ENCODE peak calls at places on chromosomes 7 and 10, in seven cellular contexts. E, P, S, B, G, U and H are unnamed samples.

GRCh38 chr10:101018600-101019439 is 12.1 kb downstream of the PDZD7 start:
- DNase-seq in E (peak), P (peak), S (peak), B (no peak), G (peak), U (no peak), H (peak)

GRCh38 chr7:123148813-123149212 is 51.0 kb downstream of the SLC13A1 start:
- DNase-seq in E (no peak), P (no peak), S (no peak), B (no peak), G (no peak), U (no peak), H (no peak)

GRCh38 chr7:26429168-26429567 is 137.5 kb downstream of the SNX10 start:
- DNase-seq in E (no peak), P (no peak), S (no peak), B (no peak), G (no peak), U (no peak), H (no peak)

GRCh38 chr7:36965625-36966024 is 241.3 kb upstream of the AOAH start:
- DNase-seq in E (no peak), P (no peak), S (no peak), B (no peak), G (no peak), U (no peak), H (no peak)

GRCh38 chr10:85925201-85925750 is 441.3 kb downstream of the GRID1 start:
- DNase-seq in E (no peak), P (no peak), S (no peak), B (no peak), G (no peak), U (no peak), H (no peak)

GRCh38 chr10:49296826-49297225 is 2.1 kb upstream of the C10orf71 start:
- DNase-seq in E (no peak), P (no peak), S (no peak), B (no peak), G (no peak), U (no peak), H (no peak)

GRCh38 chr7:49264530-49264929 is 340.2 kb downstream of the CDC14C start:
- DNase-seq in E (no peak), P (no peak), S (no peak), B (no peak), G (no peak), U (no peak), H (no peak)

GRCh38 chr7:41161188-41161587 is 541.7 kb downstream of the INHBA start:
- DNase-seq in E (no peak), P (no peak), S (no peak), B (no peak), G (no peak), U (no peak), H (no peak)

GRCh38 chr7:121960678-121961461 is 87.9 kb downstream of the PTPRZ1 start:
- DNase-seq in E (no peak), P (peak), S (peak), B (peak), G (no peak), U (no peak), H (no peak)

GRCh38 chr7:112938895-112939588 is 147.6 kb downstream of the GPR85 start:
- DNase-seq in E (peak), P (peak), S (no peak), B (no peak), G (peak), U (no peak), H (peak)

GRCh38 chr7:155428171-155428834 is 29.6 kb upstream of the EN2 start:
- DNase-seq in E (no peak), P (no peak), S (no peak), B (no peak), G (no peak), U (no peak), H (no peak)

GRCh38 chr10:43952760-43953159 is 304.1 kb upstream of the ZNF32 start:
- DNase-seq in E (no peak), P (no peak), S (no peak), B (no peak), G (no peak), U (no peak), H (no peak)

GRCh38 chr7:10721289-10721688 is 252.4 kb upstream of the PHF14 start:
- DNase-seq in E (no peak), P (no peak), S (no peak), B (no peak), G (no peak), U (no peak), H (no peak)

GRCh38 chr10:28054211-28054888 is 55.5 kb upstream of the ODAD2 start:
- DNase-seq in E (no peak), P (peak), S (no peak), B (no peak), G (no peak), U (no peak), H (no peak)

GRCh38 chr7:99257675-99258074 is 15.0 kb upstream of the MYH16 start:
- DNase-seq in E (no peak), P (no peak), S (no peak), B (no peak), G (no peak), U (no peak), H (no peak)

GRCh38 chr10:117541909-117542705 is 439 bp upstream of the EMX2 start:
- DNase-seq in E (peak), P (peak), S (peak), B (no peak), G (peak), U (no peak), H (no peak)

GRCh38 chr10:92695679-92696605 is 6.2 kb downstream of the HHEX start:
- DNase-seq in E (peak), P (peak), S (no peak), B (no peak), G (peak), U (no peak), H (no peak)

GRCh38 chr7:95476072-95476845 is 9.5 kb upstream of the ASB4 start:
- DNase-seq in E (no peak), P (no peak), S (peak), B (no peak), G (no peak), U (no peak), H (no peak)

GRCh38 chr10:132811891-132812481 is 26.0 kb upstream of the NKX6-2 start:
- DNase-seq in E (no peak), P (no peak), S (no peak), B (no peak), G (no peak), U (no peak), H (no peak)

GRCh38 chr7:158123753-158124152 is 463.9 kb downstream of the PTPRN2 start:
- DNase-seq in E (no peak), P (no peak), S (no peak), B (no peak), G (no peak), U (no peak), H (no peak)

GRCh38 chr10:9010931-9011670 is 956.6 kb downstream of the GATA3 start:
- DNase-seq in E (no peak), P (no peak), S (no peak), B (no peak), G (no peak), U (no peak), H (no peak)

GRCh38 chr7:118182618-118183253 is 1.2 kb upstream of the LSM8 start:
- DNase-seq in E (no peak), P (no peak), S (no peak), B (no peak), G (no peak), U (no peak), H (no peak)

GRCh38 chr7:455110-455928 is 64.3 kb downstream of the PDGFA start:
- DNase-seq in E (peak), P (no peak), S (no peak), B (no peak), G (peak), U (no peak), H (peak)

GRCh38 chr10:98920807-98921206 is 314.8 kb downstream of the HPSE2 start:
- DNase-seq in E (peak), P (peak), S (no peak), B (no peak), G (no peak), U (no peak), H (no peak)

GRCh38 chr10:128049226-128050010 is 76.8 kb downstream of the MKI67 start:
- DNase-seq in E (no peak), P (no peak), S (no peak), B (no peak), G (no peak), U (no peak), H (no peak)

GRCh38 chr10:128047337-128047736 is 78.9 kb downstream of the MKI67 start:
- DNase-seq in E (peak), P (no peak), S (peak), B (peak), G (no peak), U (peak), H (no peak)

GRCh38 chr10:128046934-128047251 is 79.3 kb downstream of the MKI67 start:
- DNase-seq in E (no peak), P (no peak), S (no peak), B (no peak), G (no peak), U (no peak), H (no peak)

GRCh38 chr10:128046156-128046933 is 79.9 kb downstream of the MKI67 start:
- DNase-seq in E (no peak), P (no peak), S (no peak), B (no peak), G (no peak), U (no peak), H (no peak)

DNA sequence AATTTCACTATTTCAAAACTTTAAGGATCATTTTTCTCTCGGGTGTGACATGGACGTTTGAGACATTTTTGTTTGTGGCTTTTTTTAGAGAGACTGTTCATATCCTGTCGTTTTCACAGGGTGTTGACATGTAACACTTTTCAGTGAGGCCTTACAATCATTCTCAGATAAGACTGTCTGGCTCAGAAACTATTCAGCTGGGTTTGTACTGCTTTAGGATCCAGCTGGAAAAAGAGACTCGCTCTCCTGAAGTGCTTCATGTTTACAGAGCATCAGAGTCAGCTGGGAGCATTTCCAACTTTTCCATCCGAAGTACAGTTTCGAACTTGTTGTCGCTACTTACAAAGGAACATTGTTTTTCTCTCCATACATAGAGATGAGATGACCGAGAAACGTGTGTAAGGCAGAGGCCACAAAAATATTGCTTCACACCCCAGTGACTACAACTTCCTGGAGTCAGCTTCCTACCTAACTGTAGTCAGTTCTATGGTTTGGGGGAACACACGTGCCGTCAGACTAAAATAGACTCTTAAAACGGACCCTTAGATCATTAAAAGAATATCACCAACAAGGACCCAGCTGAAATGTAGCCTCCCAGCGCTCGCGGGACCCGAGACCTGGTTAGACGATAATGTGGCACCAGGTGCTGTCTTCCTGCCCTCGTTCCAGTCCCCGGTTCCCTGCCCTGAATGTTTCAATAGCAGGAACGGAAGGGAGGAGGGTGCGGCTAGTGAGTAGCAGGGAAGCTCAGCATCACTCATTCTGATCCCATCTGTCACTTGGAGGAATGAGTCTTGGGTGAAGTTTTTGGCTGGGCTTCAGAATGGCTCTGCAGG is 78.0 kb downstream of the MKI67 start:
- DNase-seq in E (no peak), P (peak), S (no peak), B (no peak), G (no peak), U (no peak), H (peak)
- TF ChIP-seq RFX5 in E (no peak), P (no peak), S (no peak), B (no peak), G (no peak), U (no peak), H (no peak)

GRCh38 chr10:33196710-33197406 is 137.6 kb downstream of the NRP1 start:
- DNase-seq in E (no peak), P (no peak), S (peak), B (no peak), G (no peak), U (no peak), H (peak)
- TF ChIP-seq RFX5 in E (no peak), P (no peak), S (no peak), B (no peak), G (no peak), U (no peak), H (no peak)

GRCh38 chr7:85119934-85120333 is 66.9 kb downstream of the SEMA3D start:
- DNase-seq in E (no peak), P (peak), S (no peak), B (no peak), G (no peak), U (no peak), H (no peak)
- TF ChIP-seq RFX5 in E (no peak), P (no peak), S (no peak), B (no peak), G (no peak), U (no peak), H (no peak)

DNA sequence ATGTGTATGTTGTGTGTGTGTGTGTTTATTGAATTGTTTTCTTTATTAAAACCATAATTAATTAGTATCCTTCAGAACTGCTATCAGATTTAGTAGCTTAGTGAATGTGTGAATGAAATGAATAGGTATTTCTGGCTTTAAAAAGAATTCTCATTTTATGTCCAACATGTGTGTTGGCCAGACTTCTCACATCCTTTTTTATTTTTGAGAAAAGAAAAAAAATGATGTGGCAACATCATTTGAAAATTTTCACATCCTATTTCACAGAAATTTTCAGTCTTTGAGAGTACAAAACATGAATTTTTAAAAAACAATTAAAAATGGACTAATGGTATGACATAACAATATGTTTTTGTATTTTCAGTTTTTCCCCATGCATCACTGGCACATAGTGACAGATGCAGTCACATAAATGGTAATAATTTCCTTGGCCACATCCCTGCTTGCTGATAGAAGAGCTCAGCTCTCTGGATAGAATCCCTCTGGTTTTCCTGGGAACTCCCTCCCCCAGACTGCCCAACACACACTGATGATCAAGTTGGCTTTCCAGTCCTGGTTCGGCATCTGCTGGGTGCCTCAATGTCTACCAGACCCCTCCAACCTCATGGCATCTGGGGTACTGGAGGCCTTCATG is 188.5 kb upstream of the AGR3 start:
- DNase-seq in E (no peak), P (no peak), S (no peak), B (no peak), G (no peak), U (no peak), H (no peak)
- TF ChIP-seq RFX5 in E (no peak), P (no peak), S (no peak), B (no peak), G (no peak), U (peak), H (no peak)

GRCh38 chr10:62050941-62051433 is 149.5 kb downstream of the ARID5B start:
- DNase-seq in E (peak), P (peak), S (peak), B (no peak), G (no peak), U (peak), H (peak)
- TF ChIP-seq RFX5 in E (no peak), P (no peak), S (no peak), B (no peak), G (no peak), U (no peak), H (no peak)

DNA sequence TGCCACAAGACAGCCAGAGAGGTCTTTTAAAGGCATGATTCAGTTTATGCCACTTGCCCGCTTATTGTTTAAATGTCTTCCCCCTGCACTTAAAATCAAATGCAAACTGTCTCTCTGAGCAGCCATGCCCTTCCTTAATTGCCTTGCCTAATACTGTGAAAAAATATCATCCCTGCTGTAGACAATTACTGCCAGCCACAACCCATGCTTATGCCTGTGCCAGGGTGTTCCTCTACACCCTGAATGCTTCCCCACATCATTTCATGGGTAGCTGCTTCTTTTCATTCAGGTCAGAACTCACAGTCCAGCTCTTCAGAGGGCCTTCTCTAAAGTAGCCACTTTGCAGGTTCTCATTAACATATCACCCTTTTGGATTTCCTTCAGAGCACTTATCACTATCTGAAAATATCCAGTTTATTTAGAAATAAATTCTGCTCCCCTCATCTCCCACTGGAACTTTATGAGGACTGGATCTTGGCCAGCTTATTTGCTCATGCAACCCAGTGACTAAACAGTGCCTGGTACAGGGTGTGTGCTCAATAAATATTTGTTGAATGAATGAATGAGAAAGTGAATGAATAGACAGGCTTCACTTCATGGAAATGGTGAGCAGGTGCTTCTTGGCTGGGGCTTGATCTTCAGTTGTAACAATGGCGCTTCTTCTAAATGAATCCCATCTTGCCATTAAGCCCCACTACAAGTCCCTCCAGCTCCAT is 162.4 kb upstream of the MDFIC start:
- DNase-seq in E (no peak), P (peak), S (peak), B (no peak), G (no peak), U (no peak), H (no peak)
- TF ChIP-seq RFX5 in E (no peak), P (no peak), S (no peak), B (no peak), G (no peak), U (no peak), H (no peak)

GRCh38 chr10:71409516-71410104 is 12.9 kb downstream of the CDH23 start:
- DNase-seq in E (no peak), P (no peak), S (no peak), B (no peak), G (no peak), U (no peak), H (no peak)
- TF ChIP-seq RFX5 in E (no peak), P (no peak), S (no peak), B (no peak), G (no peak), U (no peak), H (no peak)

GRCh38 chr10:107577226-107577625 is 412.7 kb upstream of the SORCS1 start:
- DNase-seq in E (no peak), P (no peak), S (no peak), B (no peak), G (no peak), U (no peak), H (no peak)

GRCh38 chr10:107579970-107580369 is 415.5 kb upstream of the SORCS1 start:
- DNase-seq in E (no peak), P (no peak), S (no peak), B (no peak), G (no peak), U (no peak), H (no peak)

GRCh38 chr10:107576746-107577145 is 412.2 kb upstream of the SORCS1 start:
- DNase-seq in E (no peak), P (no peak), S (no peak), B (no peak), G (no peak), U (no peak), H (no peak)
- TF ChIP-seq RFX5 in E (no peak), P (no peak), S (no peak), B (no peak), G (no peak), U (no peak), H (no peak)

DNA sequence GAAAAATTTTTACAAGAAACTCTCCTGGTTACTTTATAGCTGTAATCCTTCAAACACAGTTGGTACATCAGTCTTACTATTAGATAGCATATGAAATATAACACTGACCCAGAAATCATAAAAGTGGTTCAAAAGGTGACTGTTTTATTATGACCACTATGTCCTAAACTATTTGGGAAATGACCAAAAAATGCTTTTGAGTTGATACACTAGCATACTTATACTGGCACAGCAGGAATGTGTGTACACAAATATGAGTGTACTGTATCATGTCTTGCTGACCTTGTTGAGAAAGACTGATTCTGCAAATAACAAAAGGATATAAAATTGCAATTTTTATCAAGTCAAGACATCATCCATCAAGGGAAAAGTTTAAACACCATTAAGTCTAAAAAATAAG is 24.3 kb downstream of the CSTF2T start:
- DNase-seq in E (no peak), P (peak), S (no peak), B (no peak), G (no peak), U (no peak), H (no peak)
- TF ChIP-seq RFX5 in E (no peak), P (no peak), S (no peak), B (no peak), G (no peak), U (no peak), H (no peak)

DNA sequence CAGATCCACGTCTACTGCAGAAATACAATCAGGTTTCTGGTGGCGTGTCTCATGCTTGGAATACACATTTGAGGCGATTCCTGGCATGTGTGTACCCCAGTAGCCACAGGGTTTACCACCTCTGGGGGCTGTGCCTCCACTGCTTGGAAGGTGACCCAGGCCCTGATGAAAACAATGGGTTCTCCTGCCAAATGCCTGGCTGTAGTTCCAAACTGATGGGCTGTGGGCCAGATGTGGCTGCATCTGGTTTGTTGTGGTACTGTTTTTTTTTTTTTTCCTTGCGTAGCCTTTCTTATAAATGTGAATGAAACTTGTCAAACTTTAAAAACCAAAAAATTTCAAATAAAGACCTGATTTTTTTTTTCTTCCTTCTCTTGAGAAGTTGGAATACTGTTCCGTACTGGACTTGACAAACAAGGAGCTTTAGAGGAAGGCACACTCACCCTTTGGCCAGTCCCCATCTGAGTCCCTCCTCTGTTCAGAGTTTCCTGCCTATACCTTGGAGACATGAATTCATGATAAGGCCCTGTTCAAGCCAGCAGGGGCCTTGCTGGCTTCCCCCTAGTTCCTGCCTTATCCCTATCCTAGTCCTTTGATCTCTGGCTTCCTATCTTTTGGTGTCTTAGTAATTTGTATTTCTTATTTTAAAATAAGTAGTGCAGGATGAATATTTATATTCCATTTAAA is 217.1 kb downstream of the PHTF2 start:
- DNase-seq in E (peak), P (no peak), S (no peak), B (no peak), G (peak), U (no peak), H (no peak)
- TF ChIP-seq RFX5 in E (no peak), P (no peak), S (no peak), B (no peak), G (no peak), U (no peak), H (no peak)